ENCODE peak calls at places on chromosomes 5 and 9, in six cellular contexts. One of them, this sample, is unnamed.
A peak's percentile ranks its signal among the peaks of the same experiment; 100 is the strongest.

GRCh38 chr9:129828051-129828450 is 4.1 kb upstream of the TOR1A start:
- DNase-seq in uterus: no peak
- DNase-seq in A549: no peak
- DNase-seq in WERI-Rb-1: no peak
- DNase-seq in HFF-Myc: no peak
- DNase-seq in AG10803: no peak
- DNase-seq in this sample: no peak

GRCh38 chr9:72753261-72753893 is 199.5 kb downstream of the ALDH1A1 start:
- DNase-seq in uterus: no peak
- DNase-seq in A549: peak; percentile 13
- DNase-seq in WERI-Rb-1: no peak
- DNase-seq in HFF-Myc: no peak
- DNase-seq in AG10803: peak; percentile 11
- DNase-seq in this sample: peak; percentile 43

GRCh38 chr5:93062548-93062947 is 518.5 kb downstream of the NR2F1-AS1 start:
- DNase-seq in uterus: no peak
- DNase-seq in A549: no peak
- DNase-seq in WERI-Rb-1: peak; percentile 9
- DNase-seq in HFF-Myc: no peak
- DNase-seq in AG10803: no peak
- DNase-seq in this sample: no peak

GRCh38 chr9:105264380-105264779 is 19.9 kb downstream of the SLC44A1 start:
- DNase-seq in uterus: no peak
- DNase-seq in A549: no peak
- DNase-seq in WERI-Rb-1: no peak
- DNase-seq in HFF-Myc: no peak
- DNase-seq in AG10803: peak; percentile 15
- DNase-seq in this sample: no peak

GRCh38 chr5:20654746-20655145 is 666.7 kb upstream of the CDH18 start:
- DNase-seq in uterus: no peak
- DNase-seq in A549: no peak
- DNase-seq in WERI-Rb-1: no peak
- DNase-seq in HFF-Myc: no peak
- DNase-seq in AG10803: no peak
- DNase-seq in this sample: no peak

GRCh38 chr9:6667080-6667479 is 21.6 kb upstream of the GLDC start:
- DNase-seq in uterus: no peak
- DNase-seq in A549: no peak
- DNase-seq in WERI-Rb-1: no peak
- DNase-seq in HFF-Myc: no peak
- DNase-seq in AG10803: no peak
- DNase-seq in this sample: no peak

GRCh38 chr9:15401266-15401665 is 21.4 kb upstream of the SNAPC3 start:
- DNase-seq in uterus: no peak
- DNase-seq in A549: no peak
- DNase-seq in WERI-Rb-1: no peak
- DNase-seq in HFF-Myc: no peak
- DNase-seq in AG10803: no peak
- DNase-seq in this sample: peak; percentile 57

GRCh38 chr9:75658301-75658919 is 232.1 kb upstream of the PCSK5 start:
- DNase-seq in uterus: no peak
- DNase-seq in A549: no peak
- DNase-seq in WERI-Rb-1: no peak
- DNase-seq in HFF-Myc: no peak
- DNase-seq in AG10803: no peak
- DNase-seq in this sample: no peak

GRCh38 chr5:81579525-81579924 is 171.4 kb downstream of the SSBP2 start:
- DNase-seq in uterus: no peak
- DNase-seq in A549: no peak
- DNase-seq in WERI-Rb-1: no peak
- DNase-seq in HFF-Myc: no peak
- DNase-seq in AG10803: peak; percentile 61
- DNase-seq in this sample: peak; percentile 68

GRCh38 chr5:84983093-84983492 is 598.4 kb upstream of the EDIL3 start:
- DNase-seq in uterus: no peak
- DNase-seq in A549: no peak
- DNase-seq in WERI-Rb-1: no peak
- DNase-seq in HFF-Myc: no peak
- DNase-seq in AG10803: no peak
- DNase-seq in this sample: no peak

GRCh38 chr5:151093476-151093889 is 12.6 kb upstream of the TNIP1 start:
- DNase-seq in uterus: no peak
- DNase-seq in A549: no peak
- DNase-seq in WERI-Rb-1: no peak
- DNase-seq in HFF-Myc: no peak
- DNase-seq in AG10803: peak; percentile 98
- DNase-seq in this sample: peak; percentile 96

GRCh38 chr9:121350993-121351561 is 19.0 kb downstream of the STOM start:
- DNase-seq in uterus: peak; percentile 63
- DNase-seq in A549: no peak
- DNase-seq in WERI-Rb-1: peak; percentile 58
- DNase-seq in HFF-Myc: peak; percentile 95
- DNase-seq in AG10803: peak; percentile 95
- DNase-seq in this sample: peak; percentile 97

GRCh38 chr9:120608421-120608820 is 28.5 kb upstream of the CDK5RAP2 start:
- DNase-seq in uterus: no peak
- DNase-seq in A549: no peak
- DNase-seq in WERI-Rb-1: no peak
- DNase-seq in HFF-Myc: no peak
- DNase-seq in AG10803: no peak
- DNase-seq in this sample: no peak

GRCh38 chr9:93231121-93231694 is 47.3 kb downstream of the WNK2 start:
- DNase-seq in uterus: no peak
- DNase-seq in A549: no peak
- DNase-seq in WERI-Rb-1: no peak
- DNase-seq in HFF-Myc: no peak
- DNase-seq in AG10803: no peak
- DNase-seq in this sample: no peak

GRCh38 chr5:10601246-10602030 is 37.6 kb downstream of the ANKRD33B start:
- DNase-seq in uterus: peak; percentile 87
- DNase-seq in A549: peak; percentile 69
- DNase-seq in WERI-Rb-1: no peak
- DNase-seq in HFF-Myc: peak; percentile 84
- DNase-seq in AG10803: peak; percentile 83
- DNase-seq in this sample: peak; percentile 96

GRCh38 chr5:171520300-171521170 is 101.1 kb downstream of the FGF18 start:
- DNase-seq in uterus: peak; percentile 60
- DNase-seq in A549: no peak
- DNase-seq in WERI-Rb-1: no peak
- DNase-seq in HFF-Myc: no peak
- DNase-seq in AG10803: peak; percentile 32
- DNase-seq in this sample: peak; percentile 13

GRCh38 chr5:114055318-114055788 is 306.5 kb upstream of the KCNN2 start:
- DNase-seq in uterus: peak; percentile 39
- DNase-seq in A549: no peak
- DNase-seq in WERI-Rb-1: peak; percentile 67
- DNase-seq in HFF-Myc: no peak
- DNase-seq in AG10803: peak; percentile 3
- DNase-seq in this sample: peak; percentile 21

GRCh38 chr5:108753877-108754276 is 6.2 kb downstream of the FER start:
- DNase-seq in uterus: no peak
- DNase-seq in A549: no peak
- DNase-seq in WERI-Rb-1: no peak
- DNase-seq in HFF-Myc: peak; percentile 15
- DNase-seq in AG10803: peak; percentile 45
- DNase-seq in this sample: no peak

GRCh38 chr9:93154293-93154903 is 20.3 kb upstream of the NINJ1 start:
- DNase-seq in uterus: no peak
- DNase-seq in A549: peak; percentile 76
- DNase-seq in WERI-Rb-1: peak; percentile 80
- DNase-seq in HFF-Myc: no peak
- DNase-seq in AG10803: no peak
- DNase-seq in this sample: no peak

GRCh38 chr5:67206381-67207328 is 10.1 kb upstream of the CD180 start:
- DNase-seq in uterus: no peak
- DNase-seq in A549: peak; percentile 63
- DNase-seq in WERI-Rb-1: no peak
- DNase-seq in HFF-Myc: no peak
- DNase-seq in AG10803: peak; percentile 13
- DNase-seq in this sample: peak; percentile 15

GRCh38 chr5:191949-192690 is 825 bp downstream of the LRRC14B start:
- DNase-seq in uterus: no peak
- DNase-seq in A549: no peak
- DNase-seq in WERI-Rb-1: no peak
- DNase-seq in HFF-Myc: no peak
- DNase-seq in AG10803: no peak
- DNase-seq in this sample: no peak

GRCh38 chr5:72183231-72183630 is 76.0 kb downstream of the MAP1B start:
- DNase-seq in uterus: no peak
- DNase-seq in A549: no peak
- DNase-seq in WERI-Rb-1: no peak
- DNase-seq in HFF-Myc: no peak
- DNase-seq in AG10803: no peak
- DNase-seq in this sample: no peak

DNA sequence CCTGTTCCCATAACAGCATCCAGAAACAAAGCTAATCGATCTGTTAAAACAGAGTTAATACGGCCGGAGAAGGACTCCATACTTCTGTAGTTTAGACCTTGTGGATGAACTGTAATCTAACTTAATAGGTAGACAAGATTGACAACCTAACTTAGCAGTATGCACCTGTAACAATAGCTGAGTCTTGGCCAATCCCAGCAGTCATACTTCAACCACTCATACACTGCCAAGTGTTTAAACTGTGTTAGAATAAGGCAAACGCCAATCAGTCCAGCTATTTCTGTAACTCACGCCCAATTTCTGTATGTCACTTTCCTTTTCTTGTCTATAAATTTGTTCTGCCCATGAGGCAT is 33.7 kb upstream of the MACIR start:
- DNase-seq in uterus: no peak
- DNase-seq in A549: no peak
- DNase-seq in WERI-Rb-1: no peak
- DNase-seq in HFF-Myc: no peak
- DNase-seq in AG10803: no peak
- DNase-seq in this sample: no peak
- TF ChIP-seq CTCF in uterus: no peak
- TF ChIP-seq CTCF in A549: no peak
- TF ChIP-seq CTCF in WERI-Rb-1: no peak
- TF ChIP-seq CTCF in HFF-Myc: no peak
- TF ChIP-seq CTCF in AG10803: no peak
- TF ChIP-seq CTCF in this sample: no peak

GRCh38 chr5:2754621-2755370 is 3.3 kb upstream of the IRX2 start:
- DNase-seq in uterus: no peak
- DNase-seq in A549: no peak
- DNase-seq in WERI-Rb-1: peak; percentile 62
- DNase-seq in HFF-Myc: no peak
- DNase-seq in AG10803: peak; percentile 38
- DNase-seq in this sample: no peak

GRCh38 chr5:2756211-2756746 is 4.8 kb upstream of the IRX2 start:
- DNase-seq in uterus: no peak
- DNase-seq in A549: peak; percentile 43
- DNase-seq in WERI-Rb-1: peak; percentile 70
- DNase-seq in HFF-Myc: no peak
- DNase-seq in AG10803: peak; percentile 86
- DNase-seq in this sample: peak; percentile 52

GRCh38 chr5:2756764-2757163 is 5.3 kb upstream of the IRX2 start:
- DNase-seq in uterus: no peak
- DNase-seq in A549: no peak
- DNase-seq in WERI-Rb-1: no peak
- DNase-seq in HFF-Myc: no peak
- DNase-seq in AG10803: peak; percentile 36
- DNase-seq in this sample: no peak

GRCh38 chr5:2755371-2755715 is 3.9 kb upstream of the IRX2 start:
- DNase-seq in uterus: no peak
- DNase-seq in A549: no peak
- DNase-seq in WERI-Rb-1: no peak
- DNase-seq in HFF-Myc: no peak
- DNase-seq in AG10803: no peak
- DNase-seq in this sample: no peak

DNA sequence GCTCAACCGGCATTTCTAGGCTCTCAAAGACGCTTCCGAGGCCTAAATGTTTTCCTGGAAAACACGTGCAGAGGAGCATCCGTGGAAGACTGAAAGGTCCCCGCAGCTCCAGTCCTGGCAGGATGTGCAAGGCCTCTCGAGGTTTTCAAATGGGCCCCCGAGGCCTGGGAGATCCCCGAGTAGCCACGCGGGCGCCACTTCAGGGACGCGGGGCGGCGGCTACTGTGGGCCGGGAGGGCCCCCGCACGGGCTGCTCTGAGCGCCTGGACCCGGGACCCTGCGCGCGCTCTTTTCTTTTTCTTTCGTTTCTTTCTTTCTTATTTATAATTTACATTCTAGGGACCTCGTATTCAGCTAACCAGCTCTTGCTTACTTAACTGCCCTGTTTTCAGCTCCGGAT is 4.3 kb upstream of the IRX2 start:
- DNase-seq in uterus: no peak
- DNase-seq in A549: no peak
- DNase-seq in WERI-Rb-1: no peak
- DNase-seq in HFF-Myc: no peak
- DNase-seq in AG10803: peak; percentile 30
- DNase-seq in this sample: no peak
- H3K4me3 ChIP-seq in uterus: no peak overlapping the region
- H3K4me3 ChIP-seq in A549: peak overlapping the region; percentile 50
- H3K4me3 ChIP-seq in WERI-Rb-1: peak overlapping the region; percentile 49
- H3K4me3 ChIP-seq in HFF-Myc: peak overlapping the region; percentile 39
- H3K4me3 ChIP-seq in AG10803: peak overlapping the region; percentile 73
- H3K4me3 ChIP-seq in this sample: peak overlapping the region; percentile 35

DNA sequence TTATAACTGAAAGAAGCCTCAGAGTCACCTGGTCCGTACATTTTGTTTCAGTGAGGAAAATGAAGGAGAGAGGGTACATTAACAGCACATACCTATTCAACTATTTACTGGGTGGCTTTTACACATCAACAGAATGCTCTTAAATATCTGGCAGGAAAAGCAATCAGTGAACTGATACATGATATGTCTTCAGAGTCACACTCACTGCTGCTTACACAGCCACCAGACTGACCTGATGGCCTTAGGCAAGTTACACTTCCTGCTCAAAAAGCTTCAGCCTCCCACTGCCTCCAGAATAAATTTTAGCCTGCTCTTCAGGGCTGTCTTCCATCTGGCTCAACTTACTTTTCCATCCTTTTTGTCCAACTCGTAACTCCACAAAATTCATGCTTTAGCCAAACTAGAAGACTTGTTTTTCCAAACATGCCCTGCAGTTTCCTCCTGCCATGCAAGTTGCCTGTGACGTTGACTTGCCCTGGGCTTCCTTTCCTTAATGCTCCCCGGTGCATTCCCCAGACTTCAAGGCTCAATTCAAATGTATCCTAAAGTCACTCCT is 10.7 kb downstream of the LOX start:
- DNase-seq in uterus: no peak
- DNase-seq in A549: no peak
- DNase-seq in WERI-Rb-1: no peak
- DNase-seq in HFF-Myc: no peak
- DNase-seq in AG10803: no peak
- DNase-seq in this sample: no peak
- TF ChIP-seq CTCF in uterus: no peak
- TF ChIP-seq CTCF in A549: no peak
- TF ChIP-seq CTCF in WERI-Rb-1: no peak
- TF ChIP-seq CTCF in HFF-Myc: no peak
- TF ChIP-seq CTCF in AG10803: no peak
- TF ChIP-seq CTCF in this sample: no peak

GRCh38 chr9:5326893-5327548 is 12.7 kb downstream of the RLN1 start:
- DNase-seq in uterus: no peak
- DNase-seq in A549: no peak
- DNase-seq in WERI-Rb-1: peak; percentile 38
- DNase-seq in HFF-Myc: no peak
- DNase-seq in AG10803: no peak
- DNase-seq in this sample: peak; percentile 1

GRCh38 chr9:5321058-5321457 is 16.5 kb upstream of the RLN2 start:
- DNase-seq in uterus: no peak
- DNase-seq in A549: no peak
- DNase-seq in WERI-Rb-1: no peak
- DNase-seq in HFF-Myc: no peak
- DNase-seq in AG10803: no peak
- DNase-seq in this sample: peak; percentile 1

GRCh38 chr9:5326187-5326586 is 13.5 kb downstream of the RLN1 start:
- DNase-seq in uterus: no peak
- DNase-seq in A549: no peak
- DNase-seq in WERI-Rb-1: no peak
- DNase-seq in HFF-Myc: no peak
- DNase-seq in AG10803: no peak
- DNase-seq in this sample: no peak
- H3K4me3 ChIP-seq in uterus: no peak overlapping the region
- H3K4me3 ChIP-seq in A549: no peak overlapping the region
- H3K4me3 ChIP-seq in WERI-Rb-1: no peak overlapping the region
- H3K4me3 ChIP-seq in HFF-Myc: no peak overlapping the region
- H3K4me3 ChIP-seq in AG10803: no peak overlapping the region
- H3K4me3 ChIP-seq in this sample: no peak overlapping the region